ENCODE peak calls at places on chromosome 9, in eight cellular contexts. One of them, this sample, is unnamed. For H3K36me3, the result is how much of the 10 kb centered on the place peaks cover.

GRCh38 chr9:96491880-96492525 is 42.0 kb downstream of the HABP4 start:
- DNase-seq in naive thymus-derived CD4-positive, alpha-beta T cell: no peak
- DNase-seq in OCI-LY7: no peak
- DNase-seq in WERI-Rb-1: no peak
- DNase-seq in vagina: no peak
- DNase-seq in psoas muscle: no peak
- DNase-seq in GM23248: no peak
- DNase-seq in mesendoderm: no peak
- DNase-seq in this sample: no peak

GRCh38 chr9:86903461-86904010 is 43.8 kb downstream of the GAS1 start:
- DNase-seq in GM23248: no peak
- DNase-seq in WERI-Rb-1: no peak
- DNase-seq in mesendoderm: no peak
- DNase-seq in psoas muscle: no peak
- DNase-seq in naive thymus-derived CD4-positive, alpha-beta T cell: no peak
- DNase-seq in vagina: no peak
- DNase-seq in OCI-LY7: no peak
- DNase-seq in this sample: no peak

GRCh38 chr9:119009253-119009652 is 360.0 kb downstream of the BRINP1 start:
- DNase-seq in GM23248: peak
- DNase-seq in WERI-Rb-1: no peak
- DNase-seq in OCI-LY7: no peak
- DNase-seq in mesendoderm: no peak
- DNase-seq in vagina: no peak
- DNase-seq in naive thymus-derived CD4-positive, alpha-beta T cell: no peak
- DNase-seq in psoas muscle: no peak
- DNase-seq in this sample: no peak

GRCh38 chr9:94245651-94246050 is 13.4 kb upstream of the ZNF169 start:
- DNase-seq in WERI-Rb-1: no peak
- DNase-seq in GM23248: no peak
- DNase-seq in vagina: no peak
- DNase-seq in OCI-LY7: no peak
- DNase-seq in naive thymus-derived CD4-positive, alpha-beta T cell: no peak
- DNase-seq in psoas muscle: no peak
- DNase-seq in mesendoderm: no peak
- DNase-seq in this sample: no peak

GRCh38 chr9:92140754-92141143 is 25.5 kb upstream of the SPTLC1 start:
- DNase-seq in WERI-Rb-1: no peak
- DNase-seq in psoas muscle: no peak
- DNase-seq in mesendoderm: no peak
- DNase-seq in GM23248: peak
- DNase-seq in OCI-LY7: no peak
- DNase-seq in vagina: no peak
- DNase-seq in naive thymus-derived CD4-positive, alpha-beta T cell: no peak
- DNase-seq in this sample: no peak

GRCh38 chr9:9142001-9142400 is 1342.4 kb upstream of the DMAC1 start:
- DNase-seq in WERI-Rb-1: peak
- DNase-seq in vagina: no peak
- DNase-seq in naive thymus-derived CD4-positive, alpha-beta T cell: no peak
- DNase-seq in GM23248: no peak
- DNase-seq in mesendoderm: peak
- DNase-seq in OCI-LY7: no peak
- DNase-seq in psoas muscle: no peak
- DNase-seq in this sample: no peak

GRCh38 chr9:134624827-134625181 is 16.8 kb upstream of the COL5A1 start:
- DNase-seq in OCI-LY7: no peak
- DNase-seq in GM23248: peak
- DNase-seq in psoas muscle: no peak
- DNase-seq in vagina: no peak
- DNase-seq in naive thymus-derived CD4-positive, alpha-beta T cell: no peak
- DNase-seq in mesendoderm: peak
- DNase-seq in WERI-Rb-1: peak
- DNase-seq in this sample: peak

GRCh38 chr9:94771096-94771495 is 44.6 kb downstream of the AOPEP start:
- DNase-seq in GM23248: no peak
- DNase-seq in OCI-LY7: no peak
- DNase-seq in WERI-Rb-1: no peak
- DNase-seq in psoas muscle: no peak
- DNase-seq in mesendoderm: no peak
- DNase-seq in vagina: no peak
- DNase-seq in naive thymus-derived CD4-positive, alpha-beta T cell: no peak
- DNase-seq in this sample: no peak

GRCh38 chr9:92279302-92279701 is 14.2 kb downstream of the IARS1 start:
- DNase-seq in WERI-Rb-1: no peak
- DNase-seq in naive thymus-derived CD4-positive, alpha-beta T cell: no peak
- DNase-seq in psoas muscle: no peak
- DNase-seq in OCI-LY7: no peak
- DNase-seq in GM23248: no peak
- DNase-seq in mesendoderm: no peak
- DNase-seq in vagina: no peak
- DNase-seq in this sample: no peak

GRCh38 chr9:105693435-105694275 is 686 bp upstream of the TMEM38B start:
- DNase-seq in GM23248: peak
- DNase-seq in vagina: no peak
- DNase-seq in psoas muscle: no peak
- DNase-seq in mesendoderm: peak
- DNase-seq in naive thymus-derived CD4-positive, alpha-beta T cell: peak
- DNase-seq in OCI-LY7: peak
- DNase-seq in WERI-Rb-1: no peak
- DNase-seq in this sample: no peak

GRCh38 chr9:68777070-68777763 is 72.2 kb downstream of the PIP5K1B start:
- DNase-seq in vagina: no peak
- DNase-seq in GM23248: peak
- DNase-seq in psoas muscle: no peak
- DNase-seq in naive thymus-derived CD4-positive, alpha-beta T cell: no peak
- DNase-seq in WERI-Rb-1: no peak
- DNase-seq in mesendoderm: no peak
- DNase-seq in OCI-LY7: no peak
- DNase-seq in this sample: no peak

GRCh38 chr9:74753650-74754049 is 134.1 kb downstream of the TRPM6 start:
- DNase-seq in GM23248: no peak
- DNase-seq in psoas muscle: no peak
- DNase-seq in WERI-Rb-1: peak
- DNase-seq in vagina: no peak
- DNase-seq in mesendoderm: no peak
- DNase-seq in OCI-LY7: no peak
- DNase-seq in naive thymus-derived CD4-positive, alpha-beta T cell: no peak
- DNase-seq in this sample: no peak

GRCh38 chr9:98045234-98046160 is 11.0 kb upstream of the NANS start:
- DNase-seq in OCI-LY7: peak
- DNase-seq in psoas muscle: no peak
- DNase-seq in mesendoderm: no peak
- DNase-seq in WERI-Rb-1: no peak
- DNase-seq in naive thymus-derived CD4-positive, alpha-beta T cell: peak
- DNase-seq in vagina: no peak
- DNase-seq in GM23248: no peak
- DNase-seq in this sample: no peak

GRCh38 chr9:100324594-100325200 is 28.0 kb downstream of the TEX10 start:
- DNase-seq in OCI-LY7: peak
- DNase-seq in psoas muscle: no peak
- DNase-seq in mesendoderm: peak
- DNase-seq in GM23248: peak
- DNase-seq in naive thymus-derived CD4-positive, alpha-beta T cell: peak
- DNase-seq in WERI-Rb-1: no peak
- DNase-seq in vagina: no peak
- DNase-seq in this sample: no peak

GRCh38 chr9:37921546-37922300 is 17.8 kb upstream of the SLC25A51 start:
- DNase-seq in vagina: no peak
- DNase-seq in OCI-LY7: no peak
- DNase-seq in mesendoderm: no peak
- DNase-seq in WERI-Rb-1: no peak
- DNase-seq in GM23248: no peak
- DNase-seq in psoas muscle: no peak
- DNase-seq in naive thymus-derived CD4-positive, alpha-beta T cell: no peak
- DNase-seq in this sample: no peak

GRCh38 chr9:135555203-135555602 is 6.4 kb upstream of the PAEP start:
- DNase-seq in OCI-LY7: no peak
- DNase-seq in naive thymus-derived CD4-positive, alpha-beta T cell: no peak
- DNase-seq in GM23248: no peak
- DNase-seq in mesendoderm: no peak
- DNase-seq in WERI-Rb-1: no peak
- DNase-seq in vagina: no peak
- DNase-seq in psoas muscle: no peak
- DNase-seq in this sample: no peak

GRCh38 chr9:86454701-86455402 is 100.6 kb upstream of the TUT7 start:
- DNase-seq in WERI-Rb-1: no peak
- DNase-seq in vagina: no peak
- DNase-seq in naive thymus-derived CD4-positive, alpha-beta T cell: no peak
- DNase-seq in GM23248: peak
- DNase-seq in psoas muscle: no peak
- DNase-seq in OCI-LY7: no peak
- DNase-seq in mesendoderm: no peak
- DNase-seq in this sample: no peak

GRCh38 chr9:12708562-12709298 is 15.5 kb downstream of the TYRP1 start:
- DNase-seq in naive thymus-derived CD4-positive, alpha-beta T cell: no peak
- DNase-seq in mesendoderm: no peak
- DNase-seq in vagina: no peak
- DNase-seq in OCI-LY7: no peak
- DNase-seq in psoas muscle: no peak
- DNase-seq in WERI-Rb-1: no peak
- DNase-seq in GM23248: peak
- DNase-seq in this sample: peak

GRCh38 chr9:98314381-98315066 is 59.1 kb upstream of the TBC1D2 start:
- DNase-seq in WERI-Rb-1: no peak
- DNase-seq in naive thymus-derived CD4-positive, alpha-beta T cell: no peak
- DNase-seq in vagina: no peak
- DNase-seq in OCI-LY7: no peak
- DNase-seq in mesendoderm: peak
- DNase-seq in GM23248: peak
- DNase-seq in psoas muscle: no peak
- DNase-seq in this sample: no peak

GRCh38 chr9:123312306-123312877 is 43.6 kb upstream of the CRB2 start:
- DNase-seq in vagina: no peak
- DNase-seq in naive thymus-derived CD4-positive, alpha-beta T cell: no peak
- DNase-seq in psoas muscle: no peak
- DNase-seq in mesendoderm: peak
- DNase-seq in OCI-LY7: no peak
- DNase-seq in WERI-Rb-1: no peak
- DNase-seq in GM23248: no peak
- DNase-seq in this sample: no peak

GRCh38 chr9:136282272-136282861 is 21.5 kb downstream of the CCDC187 start:
- DNase-seq in naive thymus-derived CD4-positive, alpha-beta T cell: no peak
- DNase-seq in psoas muscle: no peak
- DNase-seq in mesendoderm: no peak
- DNase-seq in GM23248: no peak
- DNase-seq in vagina: no peak
- DNase-seq in OCI-LY7: peak
- DNase-seq in WERI-Rb-1: no peak
- DNase-seq in this sample: no peak

GRCh38 chr9:128325629-128326028 is 3.0 kb downstream of the COQ4 start:
- DNase-seq in GM23248: no peak
- DNase-seq in WERI-Rb-1: no peak
- DNase-seq in psoas muscle: no peak
- DNase-seq in OCI-LY7: no peak
- DNase-seq in mesendoderm: no peak
- DNase-seq in vagina: no peak
- DNase-seq in naive thymus-derived CD4-positive, alpha-beta T cell: no peak
- DNase-seq in this sample: no peak
- H3K36me3 ChIP-seq in GM23248: under half
- H3K36me3 ChIP-seq in WERI-Rb-1: half or more
- H3K36me3 ChIP-seq in psoas muscle: under half
- H3K36me3 ChIP-seq in OCI-LY7: under half
- H3K36me3 ChIP-seq in mesendoderm: under half
- H3K36me3 ChIP-seq in vagina: under half
- H3K36me3 ChIP-seq in naive thymus-derived CD4-positive, alpha-beta T cell: under half
- H3K36me3 ChIP-seq in this sample: under half

GRCh38 chr9:90891656-90892055 is 90.0 kb downstream of the SYK start:
- DNase-seq in WERI-Rb-1: no peak
- DNase-seq in vagina: peak
- DNase-seq in psoas muscle: no peak
- DNase-seq in GM23248: no peak
- DNase-seq in mesendoderm: no peak
- DNase-seq in naive thymus-derived CD4-positive, alpha-beta T cell: no peak
- DNase-seq in OCI-LY7: no peak
- DNase-seq in this sample: no peak
- H3K36me3 ChIP-seq in WERI-Rb-1: half or more
- H3K36me3 ChIP-seq in vagina: under half
- H3K36me3 ChIP-seq in psoas muscle: under half
- H3K36me3 ChIP-seq in GM23248: under half
- H3K36me3 ChIP-seq in mesendoderm: under half
- H3K36me3 ChIP-seq in naive thymus-derived CD4-positive, alpha-beta T cell: under half
- H3K36me3 ChIP-seq in OCI-LY7: half or more
- H3K36me3 ChIP-seq in this sample: under half

DNA sequence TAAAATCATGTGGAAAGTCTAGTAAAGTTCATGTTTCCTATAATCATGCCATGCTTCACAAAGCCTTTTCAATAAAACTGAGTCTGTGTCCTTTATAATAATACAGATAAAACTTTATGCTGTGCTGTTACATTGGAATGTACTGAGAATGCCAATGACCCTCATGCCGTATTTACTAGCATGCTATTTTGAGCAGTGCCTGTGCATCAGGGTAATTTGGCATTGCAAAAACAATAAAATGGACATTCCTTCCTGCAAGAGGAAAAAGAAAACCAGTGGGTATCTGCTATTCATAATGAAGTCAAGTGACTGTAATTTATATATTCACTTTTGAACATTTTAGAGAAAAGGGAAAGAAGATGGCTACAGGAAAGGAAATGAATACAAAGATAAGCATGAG is 159.0 kb downstream of the PBX3 start:
- DNase-seq in WERI-Rb-1: no peak
- DNase-seq in GM23248: peak
- DNase-seq in vagina: no peak
- DNase-seq in naive thymus-derived CD4-positive, alpha-beta T cell: no peak
- DNase-seq in psoas muscle: no peak
- DNase-seq in OCI-LY7: no peak
- DNase-seq in mesendoderm: no peak
- DNase-seq in this sample: peak
- H3K36me3 ChIP-seq in WERI-Rb-1: under half
- H3K36me3 ChIP-seq in GM23248: under half
- H3K36me3 ChIP-seq in vagina: under half
- H3K36me3 ChIP-seq in naive thymus-derived CD4-positive, alpha-beta T cell: under half
- H3K36me3 ChIP-seq in psoas muscle: under half
- H3K36me3 ChIP-seq in OCI-LY7: under half
- H3K36me3 ChIP-seq in mesendoderm: under half
- H3K36me3 ChIP-seq in this sample: under half

GRCh38 chr9:114031948-114032688 is 46.0 kb downstream of the AMBP start:
- DNase-seq in mesendoderm: no peak
- DNase-seq in psoas muscle: no peak
- DNase-seq in GM23248: no peak
- DNase-seq in OCI-LY7: no peak
- DNase-seq in naive thymus-derived CD4-positive, alpha-beta T cell: no peak
- DNase-seq in WERI-Rb-1: no peak
- DNase-seq in vagina: peak
- DNase-seq in this sample: no peak

GRCh38 chr9:114030364-114030763 is 47.7 kb downstream of the AMBP start:
- DNase-seq in OCI-LY7: no peak
- DNase-seq in psoas muscle: no peak
- DNase-seq in naive thymus-derived CD4-positive, alpha-beta T cell: no peak
- DNase-seq in mesendoderm: no peak
- DNase-seq in WERI-Rb-1: no peak
- DNase-seq in vagina: no peak
- DNase-seq in GM23248: peak
- DNase-seq in this sample: no peak

GRCh38 chr9:114029311-114030170 is 48.6 kb downstream of the AMBP start:
- DNase-seq in mesendoderm: no peak
- DNase-seq in WERI-Rb-1: no peak
- DNase-seq in OCI-LY7: no peak
- DNase-seq in psoas muscle: no peak
- DNase-seq in GM23248: no peak
- DNase-seq in vagina: peak
- DNase-seq in naive thymus-derived CD4-positive, alpha-beta T cell: no peak
- DNase-seq in this sample: no peak

GRCh38 chr9:114028646-114029045 is 49.5 kb downstream of the AMBP start:
- DNase-seq in OCI-LY7: no peak
- DNase-seq in vagina: peak
- DNase-seq in psoas muscle: no peak
- DNase-seq in naive thymus-derived CD4-positive, alpha-beta T cell: no peak
- DNase-seq in GM23248: no peak
- DNase-seq in mesendoderm: no peak
- DNase-seq in WERI-Rb-1: no peak
- DNase-seq in this sample: no peak

GRCh38 chr9:114031037-114031436 is 47.1 kb downstream of the AMBP start:
- DNase-seq in vagina: peak
- DNase-seq in OCI-LY7: no peak
- DNase-seq in mesendoderm: no peak
- DNase-seq in psoas muscle: no peak
- DNase-seq in GM23248: no peak
- DNase-seq in naive thymus-derived CD4-positive, alpha-beta T cell: no peak
- DNase-seq in WERI-Rb-1: no peak
- DNase-seq in this sample: no peak
- H3K36me3 ChIP-seq in vagina: under half
- H3K36me3 ChIP-seq in OCI-LY7: under half
- H3K36me3 ChIP-seq in mesendoderm: under half
- H3K36me3 ChIP-seq in psoas muscle: under half
- H3K36me3 ChIP-seq in GM23248: under half
- H3K36me3 ChIP-seq in naive thymus-derived CD4-positive, alpha-beta T cell: under half
- H3K36me3 ChIP-seq in WERI-Rb-1: under half
- H3K36me3 ChIP-seq in this sample: under half